ENCODE peak calls at places on chromosomes 3 and 15, in seven cellular contexts. R is mammary epithelial cell, S is HCT116, K is OCI-LY7, U is mesenchymal stem cell, X is H9, A is neural progenitor cell. H is an unnamed sample.

GRCh38 chr3:100226712-100227429 is 33.9 kb upstream of the TBC1D23 start:
- DNase-seq in R (no peak), S (no peak), K (no peak), U (peak), X (no peak), A (no peak), H (no peak)

GRCh38 chr3:182621435-182622240 is 171.7 kb upstream of the ATP11B start:
- DNase-seq in R (no peak), S (no peak), K (peak), U (no peak), X (no peak), A (peak), H (peak)

GRCh38 chr3:71857926-71858325 is 73.0 kb upstream of the PROK2 start:
- DNase-seq in R (no peak), S (no peak), K (no peak), U (no peak), X (no peak), A (no peak), H (no peak)

GRCh38 chr3:107062787-107063186 is 314.5 kb upstream of the CCDC54 start:
- DNase-seq in R (no peak), S (no peak), K (no peak), U (no peak), X (no peak), A (peak), H (no peak)

GRCh38 chr15:57153140-57153539 is 223.2 kb upstream of the CGNL1 start:
- DNase-seq in R (no peak), S (no peak), K (no peak), U (peak), X (no peak), A (no peak), H (peak)

GRCh38 chr3:32778389-32778788 is 39.4 kb upstream of the TRIM71 start:
- DNase-seq in R (no peak), S (no peak), K (no peak), U (no peak), X (no peak), A (no peak), H (no peak)

GRCh38 chr15:41558400-41559238 is at the start of gene TYRO3:
- DNase-seq in R (peak), S (no peak), K (peak), U (peak), X (peak), A (peak), H (peak)

GRCh38 chr15:73527598-73527997 is 84.6 kb downstream of the REC114 start:
- DNase-seq in R (no peak), S (no peak), K (no peak), U (no peak), X (no peak), A (no peak), H (no peak)

GRCh38 chr15:44099671-44100070 is 95.4 kb downstream of the FRMD5 start:
- DNase-seq in R (no peak), S (no peak), K (no peak), U (no peak), X (no peak), A (no peak), H (no peak)

GRCh38 chr3:172591876-172592771 is 68.9 kb upstream of the TNFSF10 start:
- DNase-seq in R (no peak), S (no peak), K (no peak), U (peak), X (no peak), A (no peak), H (no peak)

GRCh38 chr15:74957301-74958035 is 896 bp upstream of the RPP25 start:
- DNase-seq in R (no peak), S (no peak), K (no peak), U (no peak), X (peak), A (peak), H (no peak)

GRCh38 chr3:141738636-141739363 is 702 bp downstream of the RNF7 start:
- DNase-seq in R (peak), S (no peak), K (peak), U (peak), X (no peak), A (peak), H (peak)

GRCh38 chr3:61861410-61861809 is 300.0 kb downstream of the PTPRG start:
- DNase-seq in R (no peak), S (no peak), K (no peak), U (no peak), X (no peak), A (peak), H (no peak)

GRCh38 chr15:53453253-53454105 is 306.0 kb downstream of the WDR72 start:
- DNase-seq in R (no peak), S (no peak), K (no peak), U (no peak), X (no peak), A (no peak), H (no peak)

GRCh38 chr3:46659285-46659684 is 34.2 kb downstream of the ALS2CL start:
- DNase-seq in R (no peak), S (no peak), K (no peak), U (peak), X (peak), A (peak), H (no peak)

GRCh38 chr3:53495518-53496501 is 1.4 kb downstream of the CACNA1D start:
- DNase-seq in R (no peak), S (no peak), K (no peak), U (no peak), X (peak), A (peak), H (no peak)

GRCh38 chr3:187136936-187137335 is 2.4 kb downstream of the RPL39L start:
- DNase-seq in R (peak), S (peak), K (no peak), U (peak), X (no peak), A (no peak), H (no peak)

GRCh38 chr15:57861039-57861638 is 154.6 kb downstream of the POLR2M start:
- DNase-seq in R (peak), S (peak), K (peak), U (peak), X (no peak), A (peak), H (peak)

GRCh38 chr3:29644956-29645661 is 364.2 kb downstream of the RBMS3 start:
- DNase-seq in R (no peak), S (no peak), K (no peak), U (no peak), X (no peak), A (no peak), H (no peak)

GRCh38 chr3:73624363-73625123 is at the start of gene PDZRN3:
- DNase-seq in R (peak), S (no peak), K (no peak), U (peak), X (peak), A (peak), H (peak)

GRCh38 chr3:171781711-171782127 is 28.6 kb downstream of the PLD1 start:
- DNase-seq in R (peak), S (no peak), K (no peak), U (peak), X (no peak), A (no peak), H (peak)

GRCh38 chr3:134231131-134231530 is 19.5 kb downstream of the RYK start:
- DNase-seq in R (peak), S (no peak), K (no peak), U (no peak), X (no peak), A (no peak), H (no peak)

GRCh38 chr15:40047413-40048154 is 8.6 kb upstream of the SRP14 start:
- DNase-seq in R (peak), S (no peak), K (peak), U (peak), X (no peak), A (no peak), H (peak)

GRCh38 chr3:177694316-177694715 is 497.0 kb upstream of the TBL1XR1 start:
- DNase-seq in R (no peak), S (no peak), K (no peak), U (peak), X (no peak), A (no peak), H (peak)

GRCh38 chr3:157175678-157176077 is 15.7 kb upstream of the CCNL1 start:
- DNase-seq in R (no peak), S (no peak), K (no peak), U (no peak), X (no peak), A (peak), H (no peak)

GRCh38 chr3:44624696-44625528 is at the start of gene ZNF197:
- DNase-seq in R (peak), S (peak), K (peak), U (peak), X (peak), A (peak), H (peak)

GRCh38 chr15:41971893-41972340 is 440 bp downstream of the EHD4 start:
- DNase-seq in R (no peak), S (no peak), K (no peak), U (no peak), X (no peak), A (peak), H (peak)

GRCh38 chr3:169694117-169694516 is 30.6 kb upstream of the MECOM start:
- DNase-seq in R (peak), S (no peak), K (no peak), U (no peak), X (no peak), A (peak), H (no peak)

GRCh38 chr15:27124287-27124830 is 153.4 kb downstream of the GABRG3 start:
- DNase-seq in R (no peak), S (no peak), K (no peak), U (no peak), X (no peak), A (no peak), H (no peak)

GRCh38 chr3:58068126-58068809 is 60.0 kb downstream of the FLNB start:
- DNase-seq in R (no peak), S (no peak), K (no peak), U (no peak), X (no peak), A (no peak), H (no peak)

GRCh38 chr3:103393395-103394186 is 958.8 kb downstream of the ZPLD1 start:
- DNase-seq in R (no peak), S (no peak), K (no peak), U (peak), X (no peak), A (no peak), H (no peak)

GRCh38 chr15:71448688-71449114 is 333.4 kb downstream of the THSD4 start:
- DNase-seq in R (peak), S (peak), K (peak), U (peak), X (peak), A (peak), H (peak)

GRCh38 chr3:40582401-40583027 is 57.8 kb downstream of the ZNF621 start:
- DNase-seq in R (no peak), S (no peak), K (no peak), U (no peak), X (no peak), A (peak), H (no peak)

GRCh38 chr15:95417761-95418160 is 912.7 kb upstream of the NR2F2 start:
- DNase-seq in R (no peak), S (no peak), K (no peak), U (no peak), X (no peak), A (no peak), H (no peak)

GRCh38 chr3:123807820-123808219 is 76.3 kb downstream of the MYLK start:
- DNase-seq in R (peak), S (no peak), K (no peak), U (no peak), X (no peak), A (no peak), H (peak)

GRCh38 chr3:52277071-52277964 is 1.1 kb downstream of the WDR82 start:
- DNase-seq in R (peak), S (no peak), K (peak), U (peak), X (peak), A (peak), H (peak)

GRCh38 chr3:159762981-159763465 is 225.6 kb upstream of the IL12A start:
- DNase-seq in R (peak), S (no peak), K (no peak), U (peak), X (peak), A (peak), H (peak)

GRCh38 chr3:64340636-64341240 is 115.5 kb upstream of the PRICKLE2 start:
- DNase-seq in R (peak), S (no peak), K (no peak), U (peak), X (no peak), A (no peak), H (no peak)

GRCh38 chr3:24472358-24472757 is 22.3 kb downstream of the THRB start:
- DNase-seq in R (peak), S (peak), K (no peak), U (no peak), X (no peak), A (no peak), H (no peak)

GRCh38 chr3:178967184-178967532 is 104.5 kb downstream of the ZMAT3 start:
- DNase-seq in R (no peak), S (no peak), K (peak), U (no peak), X (no peak), A (no peak), H (no peak)
- H3K4me2 ChIP-seq in R (no peak), S (no peak), K (peak), U (peak), X (no peak), A (no peak), H (peak)

DNA sequence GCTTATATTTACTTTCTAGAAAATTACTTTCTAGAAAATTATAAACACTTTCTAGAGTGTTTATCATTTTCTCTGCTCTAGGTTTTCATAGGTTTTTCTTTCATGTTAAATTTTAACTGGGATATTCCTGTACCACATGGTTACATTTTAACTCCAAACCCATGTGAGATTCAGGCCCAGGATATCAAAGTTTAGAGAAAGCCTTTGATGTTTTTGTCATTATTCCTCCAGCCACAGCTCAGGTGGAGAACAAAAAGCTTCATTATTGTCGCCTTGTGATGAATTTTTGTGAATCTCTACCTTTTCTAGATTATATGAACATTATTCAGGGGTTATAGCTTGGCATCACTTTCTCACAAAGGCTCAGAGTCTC is 816.0 kb downstream of the SQOR start:
- DNase-seq in R (no peak), S (no peak), K (no peak), U (no peak), X (no peak), A (no peak), H (no peak)
- H3K4me2 ChIP-seq in R (no peak), S (no peak), K (no peak), U (no peak), X (no peak), A (no peak), H (no peak)

GRCh38 chr3:151766454-151766853 is 32.7 kb downstream of the AADACL2 start:
- DNase-seq in R (peak), S (peak), K (no peak), U (no peak), X (no peak), A (no peak), H (peak)
- H3K4me2 ChIP-seq in R (no peak), S (peak), K (no peak), U (no peak), X (no peak), A (no peak), H (peak)

GRCh38 chr15:89143503-89144162 is 55.4 kb downstream of the ABHD2 start:
- DNase-seq in R (peak), S (no peak), K (no peak), U (no peak), X (no peak), A (no peak), H (peak)
- H3K4me2 ChIP-seq in R (no peak), S (no peak), K (no peak), U (no peak), X (no peak), A (no peak), H (peak)

GRCh38 chr15:101193781-101194180 is 58.1 kb downstream of the CHSY1 start:
- DNase-seq in R (no peak), S (no peak), K (no peak), U (no peak), X (no peak), A (no peak), H (no peak)

GRCh38 chr15:101191242-101191641 is 60.6 kb downstream of the CHSY1 start:
- DNase-seq in R (no peak), S (no peak), K (no peak), U (no peak), X (no peak), A (no peak), H (no peak)

GRCh38 chr15:101192081-101192480 is 59.8 kb downstream of the CHSY1 start:
- DNase-seq in R (no peak), S (no peak), K (no peak), U (no peak), X (no peak), A (no peak), H (no peak)

GRCh38 chr15:101194246-101195138 is 57.4 kb downstream of the CHSY1 start:
- DNase-seq in R (no peak), S (no peak), K (no peak), U (no peak), X (no peak), A (no peak), H (no peak)

GRCh38 chr15:101193063-101193712 is 58.7 kb downstream of the CHSY1 start:
- DNase-seq in R (no peak), S (no peak), K (no peak), U (no peak), X (no peak), A (no peak), H (no peak)
- H3K4me2 ChIP-seq in R (no peak), S (no peak), K (no peak), U (no peak), X (no peak), A (no peak), H (no peak)

DNA sequence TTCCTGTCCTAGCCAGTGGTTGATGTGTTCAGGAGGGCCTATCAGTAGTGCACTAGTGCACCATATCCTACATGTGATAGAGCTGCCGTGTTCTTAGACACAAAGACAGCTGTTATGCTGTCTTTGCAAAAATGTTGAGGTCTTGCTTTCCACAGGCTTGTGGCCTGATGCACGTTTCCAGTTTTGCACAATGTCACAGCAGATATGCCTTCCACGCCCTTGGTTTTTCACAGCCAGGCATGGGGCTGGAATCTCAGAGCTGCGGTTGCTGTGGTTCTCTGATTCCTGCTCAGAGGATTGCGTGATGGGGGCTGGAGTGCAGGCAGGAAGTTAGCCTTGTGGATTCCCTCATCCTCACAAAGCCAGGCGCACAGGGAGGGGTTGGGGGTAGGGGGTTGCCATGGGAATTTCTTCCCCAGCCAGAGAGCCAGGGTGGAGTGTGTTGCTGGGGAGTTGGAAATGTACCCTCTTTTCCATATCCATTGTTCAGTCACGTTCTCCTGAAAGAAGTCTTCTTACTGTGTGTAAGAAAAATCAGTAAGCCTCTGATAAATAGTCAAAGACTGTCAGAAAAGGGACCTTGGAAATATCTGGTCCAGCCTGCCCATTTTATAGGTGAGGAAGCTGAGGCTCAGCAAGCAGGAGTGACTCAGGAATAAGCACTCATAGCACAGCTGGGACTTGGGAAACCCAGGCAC is 79.4 kb downstream of the SMAD3 start:
- DNase-seq in R (peak), S (no peak), K (no peak), U (peak), X (peak), A (no peak), H (no peak)
- H3K4me2 ChIP-seq in R (no peak), S (peak), K (peak), U (no peak), X (no peak), A (peak), H (no peak)